ENCODE peak calls at places on chromosomes 5 and 9, in ten cellular contexts. I is fibroblast of villous mesenchyme, T is HT1080, H is NCI-H1092, B is kidney glomerular epithelial cell, W is DND-41, N is GM19239, L is AG20443, C is EL, R is left ventricle myocardium superior. M is an unnamed sample.

GRCh38 chr5:97094579-97095317 is 47.7 kb downstream of the LIX1 start:
- DNase-seq in W (peak), L (no peak), C (no peak), H (no peak), T (peak), R (no peak), N (peak), I (no peak), B (no peak), M (peak)

GRCh38 chr9:38346811-38347735 is 45.4 kb upstream of the ALDH1B1 start:
- DNase-seq in W (no peak), N (no peak), I (no peak), T (no peak), B (no peak), H (no peak), L (no peak), C (no peak), R (no peak), M (no peak)

GRCh38 chr9:6109986-6110385 is 94.6 kb upstream of the RANBP6 start:
- DNase-seq in C (no peak), H (no peak), R (no peak), L (no peak), T (no peak), W (no peak), I (no peak), N (no peak), B (no peak), M (no peak)

GRCh38 chr5:22431406-22431805 is 421.7 kb downstream of the CDH12 start:
- DNase-seq in L (no peak), C (no peak), H (no peak), N (no peak), I (no peak), R (no peak), T (no peak), B (no peak), W (no peak), M (no peak)

GRCh38 chr5:136215812-136216211 is 22.9 kb upstream of the SMIM32 start:
- DNase-seq in N (no peak), B (no peak), C (no peak), W (no peak), H (no peak), T (no peak), R (no peak), I (no peak), L (no peak), M (no peak)

GRCh38 chr5:26326153-26326759 is 712.1 kb downstream of the CDH9 start:
- DNase-seq in B (no peak), T (no peak), W (no peak), I (no peak), L (no peak), C (no peak), N (no peak), R (no peak), H (no peak), M (no peak)

GRCh38 chr5:19172926-19173425 is 815.0 kb downstream of the CDH18 start:
- DNase-seq in L (no peak), H (no peak), N (no peak), T (no peak), B (no peak), W (no peak), R (no peak), C (no peak), I (no peak), M (no peak)

GRCh38 chr5:77015938-77016569 is 14.2 kb upstream of the AGGF1 start:
- DNase-seq in R (no peak), N (no peak), T (peak), H (no peak), I (peak), W (no peak), B (peak), C (peak), L (peak), M (no peak)

GRCh38 chr5:4306029-4306428 is 710.4 kb downstream of the IRX1 start:
- DNase-seq in C (no peak), W (no peak), N (no peak), L (no peak), I (no peak), T (no peak), H (no peak), B (no peak), R (no peak), M (no peak)

GRCh38 chr9:120783611-120784047 is 9.6 kb downstream of the FBXW2 start:
- DNase-seq in L (peak), I (peak), R (no peak), B (peak), C (peak), T (no peak), H (no peak), W (no peak), N (no peak), M (no peak)

GRCh38 chr5:14327624-14328023 is 184.5 kb downstream of the TRIO start:
- DNase-seq in I (no peak), B (no peak), L (no peak), N (no peak), C (peak), W (no peak), T (no peak), H (no peak), R (no peak), M (no peak)

GRCh38 chr5:135345945-135346731 is 52.9 kb downstream of the MACROH2A1 start:
- DNase-seq in C (no peak), I (no peak), W (no peak), R (no peak), L (no peak), B (no peak), H (no peak), T (no peak), N (no peak), M (no peak)

GRCh38 chr5:73312872-73313510 is 135.6 kb downstream of the FOXD1 start:
- DNase-seq in C (no peak), L (no peak), T (no peak), R (no peak), B (no peak), H (no peak), N (no peak), I (no peak), W (no peak), M (no peak)

GRCh38 chr9:75039006-75039405 is 10.9 kb upstream of the CARNMT1 start:
- DNase-seq in L (peak), I (peak), B (no peak), W (no peak), R (no peak), T (peak), H (no peak), N (no peak), C (peak), M (no peak)

GRCh38 chr5:34598177-34598794 is 57.8 kb upstream of the RAI14 start:
- DNase-seq in H (no peak), L (peak), T (peak), C (peak), W (no peak), B (peak), R (no peak), I (peak), N (no peak), M (no peak)

GRCh38 chr5:50969207-50970145 is 303.0 kb downstream of the PARP8 start:
- DNase-seq in C (no peak), W (no peak), H (peak), R (no peak), T (no peak), I (no peak), N (no peak), L (peak), B (no peak), M (no peak)

GRCh38 chr5:114055318-114055788 is 306.5 kb upstream of the KCNN2 start:
- DNase-seq in B (peak), R (peak), C (peak), N (no peak), H (peak), I (peak), L (peak), T (peak), W (no peak), M (no peak)

GRCh38 chr5:144915452-144915851 is 744.8 kb downstream of the KCTD16 start:
- DNase-seq in L (no peak), C (peak), N (no peak), B (no peak), I (no peak), H (no peak), T (no peak), W (no peak), R (no peak), M (no peak)

GRCh38 chr5:41885286-41885685 is 15.1 kb upstream of the OXCT1 start:
- DNase-seq in T (no peak), H (no peak), I (no peak), L (no peak), R (no peak), N (no peak), W (no peak), B (no peak), C (no peak), M (no peak)

GRCh38 chr5:138792181-138792808 is 39.1 kb downstream of the CTNNA1 start:
- DNase-seq in N (no peak), I (no peak), H (no peak), R (no peak), B (no peak), T (no peak), C (no peak), W (no peak), L (no peak), M (no peak)

GRCh38 chr5:173984218-173984617 is 4.8 kb upstream of the C5orf47 start:
- DNase-seq in B (peak), W (no peak), N (no peak), R (no peak), C (peak), H (no peak), I (peak), T (no peak), L (no peak), M (no peak)

GRCh38 chr5:140835622-140836510 is 1.8 kb downstream of the PCDHA7 start:
- DNase-seq in I (no peak), H (no peak), R (no peak), T (no peak), W (no peak), B (no peak), L (no peak), N (no peak), C (no peak), M (no peak)

GRCh38 chr5:130168211-130168610 is 263.9 kb downstream of the CHSY3 start:
- DNase-seq in B (no peak), C (no peak), L (no peak), T (peak), N (no peak), W (no peak), I (peak), R (no peak), H (no peak), M (no peak)

GRCh38 chr5:104186100-104186499 is 623.5 kb upstream of the NUDT12 start:
- DNase-seq in B (no peak), L (no peak), W (peak), H (no peak), T (peak), C (no peak), I (peak), R (no peak), N (no peak), M (no peak)

GRCh38 chr5:17020586-17021362 is 84.7 kb upstream of the MYO10 start:
- DNase-seq in N (no peak), I (peak), T (no peak), L (no peak), B (no peak), R (no peak), W (no peak), C (peak), H (no peak), M (no peak)

GRCh38 chr9:98373622-98374021 is 118.2 kb upstream of the TBC1D2 start:
- DNase-seq in T (peak), R (no peak), I (no peak), W (no peak), C (peak), H (no peak), B (peak), L (peak), N (no peak), M (no peak)

GRCh38 chr5:103546858-103547257 is 15.7 kb downstream of the NUDT12 start:
- DNase-seq in W (no peak), L (no peak), T (no peak), C (no peak), B (no peak), N (no peak), I (no peak), R (no peak), H (no peak), M (no peak)

GRCh38 chr9:109996936-109997580 is 210.9 kb downstream of the C9orf152 start:
- DNase-seq in R (no peak), H (no peak), I (no peak), C (peak), N (no peak), W (no peak), B (no peak), T (peak), L (no peak), M (no peak)

GRCh38 chr5:124870070-124870469 is 123.6 kb upstream of the ZNF608 start:
- DNase-seq in L (no peak), T (no peak), I (peak), R (no peak), W (no peak), H (no peak), C (no peak), B (no peak), N (no peak), M (no peak)

GRCh38 chr9:132250324-132251262 is 88.7 kb downstream of the NTNG2 start:
- DNase-seq in T (no peak), R (no peak), L (no peak), N (no peak), B (no peak), C (no peak), W (no peak), I (no peak), H (no peak), M (no peak)

GRCh38 chr5:146761809-146762208 is 116.7 kb downstream of the PPP2R2B start:
- DNase-seq in I (no peak), B (no peak), L (no peak), C (no peak), H (no peak), N (no peak), W (no peak), T (no peak), R (no peak), M (no peak)

GRCh38 chr5:37665889-37666288 is 174.0 kb downstream of the GDNF start:
- DNase-seq in L (no peak), T (no peak), C (no peak), W (no peak), H (peak), R (peak), I (peak), N (no peak), B (peak), M (no peak)

GRCh38 chr9:128045876-128046275 is 21.2 kb downstream of the NAIF1 start:
- DNase-seq in I (peak), R (no peak), B (no peak), W (no peak), N (no peak), T (no peak), H (no peak), L (no peak), C (no peak), M (no peak)

GRCh38 chr5:103283869-103284268 is 25.3 kb downstream of the MACIR start:
- DNase-seq in N (no peak), I (no peak), W (no peak), C (no peak), B (no peak), H (no peak), R (no peak), L (no peak), T (no peak), M (no peak)

GRCh38 chr9:130327070-130327780 is 61.7 kb downstream of the HMCN2 start:
- DNase-seq in R (no peak), H (no peak), B (no peak), L (no peak), N (no peak), I (no peak), W (peak), T (no peak), C (no peak), M (peak)

GRCh38 chr9:7871977-7872730 is 72.6 kb upstream of the DMAC1 start:
- DNase-seq in L (no peak), R (no peak), H (no peak), I (no peak), C (no peak), W (peak), T (no peak), N (no peak), B (no peak), M (no peak)

GRCh38 chr5:36403601-36404311 is 102.1 kb upstream of the RANBP3L start:
- DNase-seq in C (peak), I (peak), H (no peak), W (no peak), T (peak), R (peak), L (peak), N (no peak), B (no peak), M (no peak)

GRCh38 chr9:107136296-107136695 is 146.8 kb upstream of the RAD23B start:
- DNase-seq in R (no peak), H (no peak), N (no peak), C (no peak), B (no peak), I (no peak), L (no peak), W (no peak), T (no peak), M (no peak)

GRCh38 chr5:72505539-72505938 is 1.7 kb downstream of the ZNF366 start:
- DNase-seq in W (no peak), L (no peak), N (no peak), H (no peak), R (no peak), B (no peak), I (no peak), T (no peak), C (no peak), M (no peak)